ENCODE peak calls at places on chromosomes 6 and 20, in four cellular contexts. G is right lobe of liver, U is gastrocnemius medialis, V is IMR-90. P is an unnamed sample.

GRCh38 chr6:97669191-97669651 is 386.2 kb upstream of the MMS22L start:
- DNase-seq in G (no peak), V (peak; percentile 24), U (no peak), P (no peak)

GRCh38 chr6:162512744-162513143 is 214.8 kb downstream of the PRKN start:
- DNase-seq in V (no peak), G (no peak), U (no peak), P (no peak)

GRCh38 chr6:116175344-116175743 is 49.4 kb upstream of the COL10A1 start:
- DNase-seq in V (no peak), G (no peak), U (no peak), P (no peak)

GRCh38 chr20:47222728-47223127 is 133.8 kb downstream of the ZMYND8 start:
- DNase-seq in V (no peak), G (no peak), U (no peak), P (no peak)

GRCh38 chr6:89120371-89120770 is 2.5 kb upstream of the SRSF12 start:
- DNase-seq in U (no peak), G (no peak), V (peak; percentile 41), P (no peak)

GRCh38 chr20:7375905-7376304 is 564.4 kb downstream of the HAO1 start:
- DNase-seq in G (no peak), U (no peak), V (peak; percentile 17), P (no peak)

GRCh38 chr6:76166874-76167273 is 94.4 kb upstream of the IMPG1 start:
- DNase-seq in U (no peak), G (no peak), V (no peak), P (no peak)

GRCh38 chr20:46261456-46262253 is 46.6 kb downstream of the CDH22 start:
- DNase-seq in U (peak; percentile 82), V (no peak), G (no peak), P (no peak)

GRCh38 chr6:22536111-22536510 is 33.3 kb upstream of the HDGFL1 start:
- DNase-seq in G (no peak), V (no peak), U (no peak), P (no peak)

GRCh38 chr6:116072368-116072767 is 11.7 kb upstream of the FRK start:
- DNase-seq in U (no peak), V (no peak), G (no peak), P (no peak)

GRCh38 chr6:69305456-69305855 is 491.4 kb downstream of the LMBRD1 start:
- DNase-seq in G (no peak), U (no peak), V (no peak), P (no peak)

GRCh38 chr6:3118353-3119039 is at the start of gene BPHL:
- DNase-seq in V (peak; percentile 89), U (peak; percentile 95), G (peak; percentile 100), P (peak; percentile 97)

GRCh38 chr6:117264487-117265424 is 602 bp upstream of the VGLL2 start:
- DNase-seq in G (no peak), V (no peak), U (no peak), P (no peak)

GRCh38 chr6:165662671-165663282 is at the start of gene PDE10A:
- DNase-seq in G (no peak), U (no peak), V (peak; percentile 55), P (no peak)

GRCh38 chr6:98974309-98974708 is 26.6 kb upstream of the FBXL4 start:
- DNase-seq in V (no peak), G (no peak), U (no peak), P (no peak)

GRCh38 chr6:18632670-18633410 is 245.7 kb downstream of the RNF144B start:
- DNase-seq in G (no peak), V (peak; percentile 7), U (no peak), P (no peak)

GRCh38 chr6:143098054-143098673 is 37.5 kb downstream of the AIG1 start:
- DNase-seq in V (no peak), G (no peak), U (no peak), P (no peak)

GRCh38 chr6:114419175-114419574 is 76.4 kb upstream of the HS3ST5 start:
- DNase-seq in U (no peak), V (no peak), G (no peak), P (no peak)

GRCh38 chr20:17664025-17664638 is 17.9 kb downstream of the RRBP1 start:
- DNase-seq in V (no peak), G (no peak), U (no peak), P (no peak)

GRCh38 chr6:127582777-127583462 is 5.9 kb downstream of the C6orf58 start:
- DNase-seq in G (no peak), V (peak; percentile 89), U (no peak), P (no peak)

GRCh38 chr6:5073992-5074391 is 11.1 kb upstream of the PPP1R3G start:
- DNase-seq in U (no peak), V (no peak), G (no peak), P (no peak)

GRCh38 chr20:11716239-11716944 is 201.3 kb upstream of the BTBD3 start:
- DNase-seq in G (no peak), U (no peak), V (peak; percentile 90), P (no peak)

GRCh38 chr20:62937353-62938104 is 418 bp upstream of the GID8 start:
- DNase-seq in G (peak; percentile 98), U (peak; percentile 96), V (peak; percentile 96), P (peak; percentile 93)

GRCh38 chr6:152173957-152174356 is 366.5 kb downstream of the ESR1 start:
- DNase-seq in G (no peak), U (no peak), V (no peak), P (no peak)

GRCh38 chr6:152170313-152170701 is 362.8 kb downstream of the ESR1 start:
- DNase-seq in U (no peak), G (no peak), V (no peak), P (no peak)

GRCh38 chr6:152167639-152168603 is 360.4 kb downstream of the ESR1 start:
- DNase-seq in G (no peak), U (peak; percentile 64), V (no peak), P (no peak)

GRCh38 chr6:152173321-152173720 is 365.8 kb downstream of the ESR1 start:
- DNase-seq in G (no peak), V (no peak), U (peak; percentile 37), P (no peak)

GRCh38 chr6:152170702-152171667 is 363.5 kb downstream of the ESR1 start:
- DNase-seq in V (peak; percentile 75), U (no peak), G (no peak), P (no peak)
- TF ChIP-seq POLR2A in V (no peak), U (no peak), G (no peak), P (no peak)

GRCh38 chr20:53702617-53703016 is 109.0 kb upstream of the ZNF217 start:
- DNase-seq in U (no peak), V (no peak), G (no peak), P (no peak)

GRCh38 chr20:53706008-53706481 is 112.4 kb upstream of the ZNF217 start:
- DNase-seq in U (no peak), G (no peak), V (peak; percentile 33), P (no peak)

GRCh38 chr20:53707341-53708102 is 113.9 kb upstream of the ZNF217 start:
- DNase-seq in U (no peak), V (peak; percentile 66), G (no peak), P (no peak)

GRCh38 chr20:53708129-53708968 is 114.7 kb upstream of the ZNF217 start:
- DNase-seq in U (no peak), V (peak; percentile 85), G (no peak), P (no peak)

GRCh38 chr20:53706511-53707031 is 112.9 kb upstream of the ZNF217 start:
- DNase-seq in V (peak; percentile 83), U (no peak), G (no peak), P (no peak)
- H3K4me3 ChIP-seq in V (no peak overlapping the region), U (no peak overlapping the region), G (no peak overlapping the region), P (no peak overlapping the region)

GRCh38 chr20:14622796-14623195 is 285.4 kb upstream of the FLRT3 start:
- DNase-seq in V (peak; percentile 2), U (no peak), G (no peak), P (no peak)
- TF ChIP-seq CTCF in V (no peak), U (no peak), G (no peak), P (no peak)

DNA sequence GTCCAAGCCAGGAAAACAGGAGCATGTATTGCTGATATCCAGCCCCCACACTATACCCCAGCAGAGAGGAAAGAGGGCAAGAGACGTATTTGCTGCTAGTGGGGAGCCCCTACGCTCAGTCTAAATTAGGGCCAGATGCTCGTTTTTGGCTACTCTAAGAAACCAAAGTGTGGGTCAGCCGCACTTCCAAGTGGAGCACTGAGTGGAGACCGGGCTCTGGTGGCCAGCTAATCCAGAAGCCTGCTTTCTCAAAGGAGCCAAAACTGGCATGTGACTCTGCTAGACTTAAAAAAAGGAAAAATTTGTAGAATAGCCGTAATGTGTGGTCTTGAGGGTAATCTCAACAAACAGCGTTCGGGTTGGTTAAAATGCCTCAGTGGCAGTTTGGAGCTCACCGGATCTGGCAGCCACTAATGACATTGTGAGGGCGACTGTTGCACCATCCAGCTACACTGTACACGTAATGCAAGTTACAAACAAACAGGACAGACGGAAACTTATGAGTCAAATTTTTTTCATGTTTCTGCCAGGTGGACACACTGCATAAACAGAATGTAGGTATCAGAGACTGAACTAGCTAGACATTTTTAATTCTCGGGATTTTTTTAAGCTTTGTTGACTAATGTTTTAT is 230.9 kb downstream of the FOXC1 start:
- DNase-seq in U (no peak), V (no peak), G (no peak), P (no peak)
- TF ChIP-seq POLR2A in U (no peak), V (no peak), G (no peak), P (no peak)

GRCh38 chr6:169075211-169075621 is 178.4 kb downstream of the THBS2 start:
- DNase-seq in G (no peak), V (peak; percentile 89), U (peak; percentile 59), P (peak; percentile 47)
- H3K4me3 ChIP-seq in G (no peak overlapping the region), V (no peak overlapping the region), U (no peak overlapping the region), P (no peak overlapping the region)

GRCh38 chr20:31720486-31721407 is 1.9 kb downstream of the BCL2L1 start:
- DNase-seq in G (peak; percentile 65), U (peak; percentile 36), V (no peak), P (no peak)
- TF ChIP-seq CTCF in G (no peak), U (no peak), V (no peak), P (no peak)

DNA sequence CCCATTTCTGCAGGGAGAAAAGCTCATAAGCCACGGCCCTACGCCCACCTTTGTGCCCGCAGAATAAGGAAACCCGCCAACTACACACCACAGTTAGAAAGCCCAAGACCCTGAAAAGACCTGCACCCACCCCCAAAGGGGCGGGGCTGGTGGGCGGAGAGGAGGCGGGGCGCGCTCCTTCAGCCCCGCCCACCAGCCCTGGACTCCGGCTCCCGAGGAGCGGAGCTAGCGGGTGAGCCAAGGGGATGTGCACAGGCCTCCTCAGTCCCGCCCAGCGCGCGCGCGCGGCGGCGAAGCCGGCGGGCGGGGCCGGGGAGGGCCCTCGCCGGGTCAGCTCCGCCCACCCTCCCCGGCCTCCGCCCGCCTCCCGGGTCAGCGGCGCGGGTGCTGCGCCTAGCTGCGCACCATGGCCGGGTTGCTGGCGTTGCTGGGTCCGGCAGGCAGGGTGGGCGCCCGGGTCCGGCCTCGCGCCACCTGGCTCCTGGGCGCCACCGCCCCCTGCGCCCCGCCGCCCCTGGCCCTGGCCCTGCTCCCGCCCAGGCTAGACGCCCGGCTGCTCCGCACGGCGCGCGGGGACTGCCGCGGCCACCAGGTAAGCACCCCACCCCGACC is at the start of gene FAM210B:
- DNase-seq in V (peak; percentile 87), G (peak; percentile 94), U (peak; percentile 87), P (peak; percentile 71)
- TF ChIP-seq POLR2A in V (no peak), G (peak; percentile 59), U (peak; percentile 72), P (peak; percentile 61)

P was measured in tibial nerve.